ENCODE peak calls at places on chromosome 18, in nine cellular contexts. One of them, this sample, is unnamed. For H3K4me1, the result is how much of the 10 kb centered on the place peaks cover.

GRCh38 chr18:53780666-53781065 is 443.8 kb downstream of the MBD2 start:
- DNase-seq in uterus: no peak
- DNase-seq in suprapubic skin: no peak
- DNase-seq in heart left ventricle: no peak
- DNase-seq in breast epithelium: no peak
- DNase-seq in body of pancreas: no peak
- DNase-seq in K562: no peak
- DNase-seq in A549: no peak
- DNase-seq in IMR-90: no peak
- DNase-seq in this sample: no peak

GRCh38 chr18:33746261-33746660 is 168.2 kb downstream of the ASXL3 start:
- DNase-seq in uterus: no peak
- DNase-seq in suprapubic skin: no peak
- DNase-seq in heart left ventricle: no peak
- DNase-seq in breast epithelium: no peak
- DNase-seq in body of pancreas: no peak
- DNase-seq in K562: no peak
- DNase-seq in A549: no peak
- DNase-seq in IMR-90: no peak
- DNase-seq in this sample: no peak

GRCh38 chr18:36578871-36579270 is 249.9 kb downstream of the TPGS2 start:
- DNase-seq in uterus: no peak
- DNase-seq in suprapubic skin: no peak
- DNase-seq in heart left ventricle: no peak
- DNase-seq in breast epithelium: no peak
- DNase-seq in body of pancreas: no peak
- DNase-seq in K562: no peak
- DNase-seq in A549: no peak
- DNase-seq in IMR-90: peak
- DNase-seq in this sample: no peak

GRCh38 chr18:36627616-36628015 is 201.2 kb downstream of the TPGS2 start:
- DNase-seq in uterus: no peak
- DNase-seq in suprapubic skin: no peak
- DNase-seq in heart left ventricle: no peak
- DNase-seq in breast epithelium: no peak
- DNase-seq in body of pancreas: no peak
- DNase-seq in K562: no peak
- DNase-seq in A549: no peak
- DNase-seq in IMR-90: no peak
- DNase-seq in this sample: no peak

GRCh38 chr18:31401156-31402025 is 24.8 kb downstream of the DSG4 start:
- DNase-seq in uterus: no peak
- DNase-seq in suprapubic skin: no peak
- DNase-seq in heart left ventricle: no peak
- DNase-seq in breast epithelium: no peak
- DNase-seq in body of pancreas: no peak
- DNase-seq in K562: no peak
- DNase-seq in A549: peak
- DNase-seq in IMR-90: no peak
- DNase-seq in this sample: no peak

GRCh38 chr18:75141734-75142133 is 67.2 kb downstream of the PTGR3 start:
- DNase-seq in uterus: no peak
- DNase-seq in suprapubic skin: no peak
- DNase-seq in heart left ventricle: no peak
- DNase-seq in breast epithelium: no peak
- DNase-seq in body of pancreas: no peak
- DNase-seq in K562: no peak
- DNase-seq in A549: no peak
- DNase-seq in IMR-90: no peak
- DNase-seq in this sample: no peak

GRCh38 chr18:51196116-51196810 is 1.2 kb downstream of the MEX3C start:
- DNase-seq in uterus: peak
- DNase-seq in suprapubic skin: peak
- DNase-seq in heart left ventricle: peak
- DNase-seq in breast epithelium: peak
- DNase-seq in body of pancreas: peak
- DNase-seq in K562: peak
- DNase-seq in A549: peak
- DNase-seq in IMR-90: peak
- DNase-seq in this sample: peak

GRCh38 chr18:75127143-75128021 is 81.6 kb downstream of the PTGR3 start:
- DNase-seq in uterus: no peak
- DNase-seq in suprapubic skin: peak
- DNase-seq in heart left ventricle: no peak
- DNase-seq in breast epithelium: no peak
- DNase-seq in body of pancreas: no peak
- DNase-seq in K562: no peak
- DNase-seq in A549: no peak
- DNase-seq in IMR-90: no peak
- DNase-seq in this sample: no peak

GRCh38 chr18:23779696-23780303 is 90.5 kb downstream of the LAMA3 start:
- DNase-seq in uterus: no peak
- DNase-seq in suprapubic skin: no peak
- DNase-seq in heart left ventricle: no peak
- DNase-seq in breast epithelium: no peak
- DNase-seq in body of pancreas: no peak
- DNase-seq in K562: peak
- DNase-seq in A549: peak
- DNase-seq in IMR-90: peak
- DNase-seq in this sample: no peak

GRCh38 chr18:71443726-71444480 is 1100.2 kb downstream of the CBLN2 start:
- DNase-seq in uterus: no peak
- DNase-seq in suprapubic skin: no peak
- DNase-seq in heart left ventricle: no peak
- DNase-seq in breast epithelium: no peak
- DNase-seq in body of pancreas: no peak
- DNase-seq in K562: no peak
- DNase-seq in A549: no peak
- DNase-seq in IMR-90: no peak
- DNase-seq in this sample: no peak

GRCh38 chr18:79791141-79791972 is 6.4 kb upstream of the KCNG2 start:
- DNase-seq in uterus: no peak
- DNase-seq in suprapubic skin: no peak
- DNase-seq in heart left ventricle: peak
- DNase-seq in breast epithelium: peak
- DNase-seq in body of pancreas: peak
- DNase-seq in K562: no peak
- DNase-seq in A549: peak
- DNase-seq in IMR-90: peak
- DNase-seq in this sample: no peak
- H3K27ac ChIP-seq in uterus: no peak
- H3K27ac ChIP-seq in suprapubic skin: no peak
- H3K27ac ChIP-seq in heart left ventricle: no peak
- H3K27ac ChIP-seq in breast epithelium: peak
- H3K27ac ChIP-seq in body of pancreas: no peak
- H3K27ac ChIP-seq in K562: no peak
- H3K27ac ChIP-seq in A549: peak
- H3K27ac ChIP-seq in IMR-90: peak
- H3K27ac ChIP-seq in this sample: no peak

GRCh38 chr18:12048827-12049175 is 44.8 kb upstream of the ANKRD62 start:
- DNase-seq in uterus: no peak
- DNase-seq in suprapubic skin: no peak
- DNase-seq in heart left ventricle: no peak
- DNase-seq in breast epithelium: no peak
- DNase-seq in body of pancreas: no peak
- DNase-seq in K562: no peak
- DNase-seq in A549: no peak
- DNase-seq in IMR-90: peak
- DNase-seq in this sample: no peak
- H3K4me1 ChIP-seq in uterus: under half
- H3K4me1 ChIP-seq in suprapubic skin: under half
- H3K4me1 ChIP-seq in heart left ventricle: under half
- H3K4me1 ChIP-seq in breast epithelium: under half
- H3K4me1 ChIP-seq in body of pancreas: under half
- H3K4me1 ChIP-seq in K562: under half
- H3K4me1 ChIP-seq in A549: under half
- H3K4me1 ChIP-seq in IMR-90: under half
- H3K4me1 ChIP-seq in this sample: under half

GRCh38 chr18:55858661-55859111 is 270.7 kb upstream of the TCF4 start:
- DNase-seq in uterus: no peak
- DNase-seq in suprapubic skin: no peak
- DNase-seq in heart left ventricle: no peak
- DNase-seq in breast epithelium: no peak
- DNase-seq in body of pancreas: no peak
- DNase-seq in K562: no peak
- DNase-seq in A549: no peak
- DNase-seq in IMR-90: no peak
- DNase-seq in this sample: no peak
- TF ChIP-seq POLR2A in uterus: no peak
- TF ChIP-seq POLR2A in suprapubic skin: no peak
- TF ChIP-seq POLR2A in heart left ventricle: no peak
- TF ChIP-seq POLR2A in breast epithelium: no peak
- TF ChIP-seq POLR2A in body of pancreas: no peak
- TF ChIP-seq POLR2A in K562: no peak
- TF ChIP-seq POLR2A in A549: no peak
- TF ChIP-seq POLR2A in IMR-90: no peak
- TF ChIP-seq POLR2A in this sample: no peak

GRCh38 chr18:57737661-57738060 is 65.5 kb downstream of the ATP8B1 start:
- DNase-seq in uterus: peak
- DNase-seq in suprapubic skin: peak
- DNase-seq in heart left ventricle: peak
- DNase-seq in breast epithelium: peak
- DNase-seq in body of pancreas: peak
- DNase-seq in K562: no peak
- DNase-seq in A549: peak
- DNase-seq in IMR-90: peak
- DNase-seq in this sample: peak
- H3K27ac ChIP-seq in uterus: peak
- H3K27ac ChIP-seq in suprapubic skin: peak
- H3K27ac ChIP-seq in heart left ventricle: peak
- H3K27ac ChIP-seq in breast epithelium: peak
- H3K27ac ChIP-seq in body of pancreas: peak
- H3K27ac ChIP-seq in K562: no peak
- H3K27ac ChIP-seq in A549: peak
- H3K27ac ChIP-seq in IMR-90: peak
- H3K27ac ChIP-seq in this sample: peak

GRCh38 chr18:76416935-76417334 is 78.1 kb downstream of the ZNF516 start:
- DNase-seq in uterus: peak
- DNase-seq in suprapubic skin: no peak
- DNase-seq in heart left ventricle: no peak
- DNase-seq in breast epithelium: no peak
- DNase-seq in body of pancreas: no peak
- DNase-seq in K562: no peak
- DNase-seq in A549: no peak
- DNase-seq in IMR-90: peak
- DNase-seq in this sample: no peak
- H3K4me1 ChIP-seq in uterus: under half
- H3K4me1 ChIP-seq in suprapubic skin: under half
- H3K4me1 ChIP-seq in heart left ventricle: under half
- H3K4me1 ChIP-seq in breast epithelium: under half
- H3K4me1 ChIP-seq in body of pancreas: under half
- H3K4me1 ChIP-seq in K562: under half
- H3K4me1 ChIP-seq in A549: under half
- H3K4me1 ChIP-seq in IMR-90: under half
- H3K4me1 ChIP-seq in this sample: under half

DNA sequence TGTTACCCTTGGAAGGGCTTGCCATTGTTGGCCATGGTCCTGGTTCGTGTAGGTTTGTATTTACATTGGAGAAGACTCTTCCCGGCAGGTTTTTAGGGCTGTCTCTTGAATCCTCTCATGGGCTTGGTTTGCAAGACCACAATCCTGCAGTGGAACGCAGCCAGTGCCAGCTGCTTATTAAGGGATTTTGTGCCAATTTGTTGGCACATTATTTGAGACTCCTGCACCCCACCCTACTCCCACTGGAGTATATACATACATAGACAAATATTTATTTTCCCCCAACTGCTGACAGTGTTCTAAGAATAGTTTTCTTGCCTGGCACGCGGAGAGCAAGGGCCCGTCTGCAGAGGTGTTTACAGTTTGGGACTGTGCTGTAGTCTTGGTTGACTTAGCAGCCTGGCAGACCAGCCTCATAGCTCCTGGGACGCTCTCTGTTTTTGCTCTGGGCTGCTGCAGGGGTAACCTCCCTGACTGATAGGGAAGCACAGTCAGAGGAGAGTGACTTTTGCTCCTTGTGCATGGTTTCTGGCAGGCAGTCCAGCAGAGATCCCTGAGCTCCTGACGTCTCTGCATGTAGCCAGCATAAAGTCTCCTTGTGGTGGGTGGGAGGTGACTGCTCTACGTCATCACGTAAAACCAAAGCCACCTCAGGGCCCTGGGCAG is 1.9 kb downstream of the LDLRAD4 start:
- DNase-seq in uterus: no peak
- DNase-seq in suprapubic skin: no peak
- DNase-seq in heart left ventricle: peak
- DNase-seq in breast epithelium: no peak
- DNase-seq in body of pancreas: no peak
- DNase-seq in K562: no peak
- DNase-seq in A549: no peak
- DNase-seq in IMR-90: no peak
- DNase-seq in this sample: no peak
- TF ChIP-seq POLR2A in uterus: no peak
- TF ChIP-seq POLR2A in suprapubic skin: no peak
- TF ChIP-seq POLR2A in heart left ventricle: no peak
- TF ChIP-seq POLR2A in breast epithelium: no peak
- TF ChIP-seq POLR2A in body of pancreas: no peak
- TF ChIP-seq POLR2A in K562: no peak
- TF ChIP-seq POLR2A in A549: no peak
- TF ChIP-seq POLR2A in IMR-90: no peak
- TF ChIP-seq POLR2A in this sample: no peak

DNA sequence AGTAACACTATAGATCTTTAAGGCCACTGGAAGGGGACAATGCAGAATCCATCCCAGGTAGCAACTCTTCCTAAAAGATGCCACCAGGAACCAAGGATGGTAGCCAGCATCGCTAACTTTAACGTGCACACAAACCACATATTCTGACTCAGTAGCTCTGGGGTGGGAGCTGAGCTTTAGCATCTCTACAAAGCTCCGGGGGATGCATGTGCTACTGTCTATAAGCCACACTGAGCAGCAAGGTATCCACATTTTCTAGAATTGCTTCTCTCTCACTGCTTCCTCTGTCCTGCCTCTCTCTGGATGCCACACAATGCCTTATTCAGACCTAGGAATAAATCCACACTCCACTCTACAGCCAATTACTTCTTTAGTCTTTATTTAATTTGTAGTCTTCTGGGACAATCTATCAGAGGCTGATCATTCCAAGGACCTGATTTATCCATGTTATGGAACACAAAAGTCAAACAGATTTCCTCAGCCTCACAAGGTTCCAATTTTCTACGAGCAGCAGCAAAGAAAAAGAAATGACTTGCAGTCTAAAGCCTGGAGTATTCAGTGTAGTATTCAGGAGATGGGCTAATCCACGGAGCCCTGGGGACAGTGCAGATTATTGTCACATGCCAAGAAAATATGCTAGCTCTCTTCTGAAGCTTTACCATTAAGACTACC is 4.4 kb downstream of the BCL2 start:
- DNase-seq in uterus: no peak
- DNase-seq in suprapubic skin: no peak
- DNase-seq in heart left ventricle: no peak
- DNase-seq in breast epithelium: no peak
- DNase-seq in body of pancreas: no peak
- DNase-seq in K562: no peak
- DNase-seq in A549: no peak
- DNase-seq in IMR-90: no peak
- DNase-seq in this sample: no peak
- H3K27ac ChIP-seq in uterus: peak
- H3K27ac ChIP-seq in suprapubic skin: no peak
- H3K27ac ChIP-seq in heart left ventricle: no peak
- H3K27ac ChIP-seq in breast epithelium: peak
- H3K27ac ChIP-seq in body of pancreas: no peak
- H3K27ac ChIP-seq in K562: no peak
- H3K27ac ChIP-seq in A549: no peak
- H3K27ac ChIP-seq in IMR-90: no peak
- H3K27ac ChIP-seq in this sample: no peak